ENCODE peak calls at places on chromosomes 3 and 15, in ten cellular contexts. V is hepatocyte, D is HCT116, S is endodermal cell, L is tibial artery, N is mucosa of descending colon, C is body of pancreas, W is lower lobe of right lung, M is neural progenitor cell, Z is fibroblast of lung. X is an unnamed sample. For H3K9me3, the result is how much of the 10 kb centered on the place peaks cover.

GRCh38 chr15:71752085-71752484 is 58.3 kb upstream of the NR2E3 start:
- DNase-seq in V (no peak), D (no peak), S (no peak), L (no peak), N (no peak), C (no peak), W (no peak), M (no peak), Z (no peak), X (no peak)

GRCh38 chr3:44729384-44729910 is at the start of gene ZNF501:
- DNase-seq in V (peak), D (no peak), S (peak), L (peak), N (peak), C (peak), W (peak), M (peak), Z (peak), X (peak)

GRCh38 chr15:99321477-99321876 is 70.2 kb downstream of the LRRC28 start:
- DNase-seq in V (no peak), D (no peak), S (no peak), L (no peak), N (no peak), C (no peak), W (no peak), M (no peak), Z (peak), X (no peak)

GRCh38 chr3:99578339-99578970 is 59.9 kb upstream of the COL8A1 start:
- DNase-seq in V (no peak), D (no peak), S (no peak), L (no peak), N (no peak), C (no peak), W (no peak), M (no peak), Z (peak), X (no peak)

GRCh38 chr15:62068071-62068786 is 1.5 kb downstream of the C2CD4A start:
- DNase-seq in V (peak), D (no peak), S (peak), L (peak), N (peak), C (peak), W (peak), M (peak), Z (peak), X (no peak)

GRCh38 chr15:100170280-100170654 is 171.5 kb downstream of the ADAMTS17 start:
- DNase-seq in V (no peak), D (no peak), S (peak), L (no peak), N (no peak), C (no peak), W (no peak), M (no peak), Z (no peak), X (no peak)

GRCh38 chr3:61663728-61664492 is 102.5 kb downstream of the PTPRG start:
- DNase-seq in V (peak), D (peak), S (peak), L (no peak), N (no peak), C (no peak), W (no peak), M (peak), Z (peak), X (peak)

GRCh38 chr3:48187579-48188265 is 495 bp downstream of the CDC25A start:
- DNase-seq in V (peak), D (no peak), S (peak), L (peak), N (peak), C (peak), W (peak), M (no peak), Z (peak), X (no peak)

GRCh38 chr3:179454887-179455286 is 3.6 kb upstream of the GNB4 start:
- DNase-seq in V (no peak), D (no peak), S (no peak), L (no peak), N (no peak), C (no peak), W (no peak), M (no peak), Z (peak), X (no peak)

GRCh38 chr15:82919231-82919886 is 33.2 kb downstream of the HOMER2 start:
- DNase-seq in V (peak), D (no peak), S (no peak), L (peak), N (peak), C (peak), W (peak), M (no peak), Z (no peak), X (no peak)

GRCh38 chr15:70596354-70597055 is 166.9 kb downstream of the UACA start:
- DNase-seq in V (peak), D (peak), S (peak), L (no peak), N (no peak), C (no peak), W (no peak), M (no peak), Z (peak), X (no peak)

GRCh38 chr15:98853161-98853560 is 154.4 kb downstream of the PGPEP1L start:
- DNase-seq in V (peak), D (peak), S (peak), L (peak), N (peak), C (peak), W (peak), M (peak), Z (peak), X (no peak)

GRCh38 chr15:80931191-80931590 is 58.4 kb downstream of the MESD start:
- DNase-seq in V (no peak), D (no peak), S (no peak), L (no peak), N (no peak), C (no peak), W (no peak), M (no peak), Z (peak), X (no peak)

GRCh38 chr3:105647047-105647446 is 221.8 kb downstream of the CBLB start:
- DNase-seq in V (peak), D (peak), S (no peak), L (no peak), N (no peak), C (no peak), W (no peak), M (no peak), Z (peak), X (no peak)

GRCh38 chr15:26773485-26773877 is 615 bp upstream of the GABRB3 start:
- DNase-seq in V (peak), D (no peak), S (peak), L (no peak), N (no peak), C (no peak), W (no peak), M (peak), Z (no peak), X (no peak)

GRCh38 chr3:122975163-122975923 is 52.2 kb downstream of the SEMA5B start:
- DNase-seq in V (peak), D (no peak), S (peak), L (no peak), N (no peak), C (no peak), W (no peak), M (peak), Z (peak), X (no peak)

DNA sequence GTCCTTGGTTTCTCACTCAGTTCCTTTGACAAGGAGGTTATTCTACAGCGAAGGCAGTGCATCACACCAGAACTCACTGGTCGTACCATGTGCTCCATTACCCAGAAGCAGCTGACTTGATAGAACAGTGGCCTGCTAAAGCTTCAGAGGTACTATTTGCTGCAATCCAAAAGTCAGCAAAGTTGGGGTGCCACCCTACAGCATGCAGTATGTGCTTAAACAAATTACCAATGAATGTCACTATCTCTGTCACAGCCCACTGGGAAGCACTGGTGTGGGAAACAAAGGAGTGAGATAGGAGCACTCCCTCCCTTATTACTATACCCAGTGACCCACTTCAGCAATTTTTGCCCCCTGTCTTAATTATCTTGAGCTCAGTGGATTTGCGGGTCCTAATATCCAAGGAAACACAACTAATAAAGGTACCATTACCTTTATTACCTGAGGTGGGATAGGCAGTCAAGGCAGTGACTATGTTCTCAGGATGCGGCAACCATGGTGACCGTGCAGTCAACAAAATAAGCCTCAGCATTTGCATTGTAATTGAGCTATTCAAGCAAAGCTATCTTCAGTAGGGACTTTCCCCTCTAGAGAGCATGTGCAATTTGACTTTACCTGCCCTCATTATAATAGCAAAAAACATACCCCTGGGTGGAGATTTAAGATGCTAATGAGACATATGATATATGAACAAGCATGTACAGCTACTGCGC is 199.4 kb downstream of the OCA2 start:
- DNase-seq in V (no peak), D (no peak), S (no peak), L (no peak), N (no peak), C (no peak), W (no peak), M (no peak), Z (no peak), X (no peak)
- H3K9me3 ChIP-seq in V (under half), D (under half), S (under half), L (under half), N (half or more), C (under half), W (under half), M (under half), Z (under half), X (under half)

GRCh38 chr3:102571985-102572384 is 137.2 kb downstream of the ZPLD1 start:
- DNase-seq in V (no peak), D (no peak), S (no peak), L (no peak), N (no peak), C (no peak), W (no peak), M (no peak), Z (no peak), X (no peak)
- H3K9me3 ChIP-seq in V (under half), D (under half), S (under half), L (under half), N (under half), C (under half), W (under half), M (under half), Z (under half), X (under half)

GRCh38 chr3:149830902-149831301 is 17.9 kb downstream of the RNF13 start:
- DNase-seq in V (no peak), D (no peak), S (no peak), L (no peak), N (no peak), C (no peak), W (no peak), M (no peak), Z (no peak), X (no peak)

GRCh38 chr3:149828390-149828789 is 15.4 kb downstream of the RNF13 start:
- DNase-seq in V (no peak), D (no peak), S (no peak), L (no peak), N (no peak), C (no peak), W (no peak), M (no peak), Z (no peak), X (no peak)

GRCh38 chr3:149832086-149832485 is 19.1 kb downstream of the RNF13 start:
- DNase-seq in V (no peak), D (no peak), S (no peak), L (no peak), N (no peak), C (no peak), W (no peak), M (no peak), Z (peak), X (no peak)

GRCh38 chr3:149831321-149831720 is 18.3 kb downstream of the RNF13 start:
- DNase-seq in V (no peak), D (no peak), S (no peak), L (no peak), N (no peak), C (no peak), W (no peak), M (no peak), Z (no peak), X (no peak)

GRCh38 chr3:149833241-149833640 is 20.2 kb downstream of the RNF13 start:
- DNase-seq in V (no peak), D (no peak), S (no peak), L (no peak), N (no peak), C (no peak), W (no peak), M (no peak), Z (no peak), X (no peak)
- H3K9me3 ChIP-seq in V (under half), D (under half), S (half or more), L (under half), N (half or more), C (under half), W (under half), M (under half), Z (under half), X (under half)

GRCh38 chr3:31653464-31653863 is 120.7 kb downstream of the STT3B start:
- DNase-seq in V (no peak), D (no peak), S (no peak), L (no peak), N (no peak), C (no peak), W (no peak), M (no peak), Z (no peak), X (no peak)

GRCh38 chr3:31648286-31648968 is 115.7 kb downstream of the STT3B start:
- DNase-seq in V (no peak), D (no peak), S (no peak), L (peak), N (no peak), C (no peak), W (no peak), M (no peak), Z (no peak), X (no peak)

GRCh38 chr3:31654998-31655397 is 122.3 kb downstream of the STT3B start:
- DNase-seq in V (no peak), D (no peak), S (no peak), L (no peak), N (no peak), C (no peak), W (no peak), M (no peak), Z (no peak), X (no peak)

DNA sequence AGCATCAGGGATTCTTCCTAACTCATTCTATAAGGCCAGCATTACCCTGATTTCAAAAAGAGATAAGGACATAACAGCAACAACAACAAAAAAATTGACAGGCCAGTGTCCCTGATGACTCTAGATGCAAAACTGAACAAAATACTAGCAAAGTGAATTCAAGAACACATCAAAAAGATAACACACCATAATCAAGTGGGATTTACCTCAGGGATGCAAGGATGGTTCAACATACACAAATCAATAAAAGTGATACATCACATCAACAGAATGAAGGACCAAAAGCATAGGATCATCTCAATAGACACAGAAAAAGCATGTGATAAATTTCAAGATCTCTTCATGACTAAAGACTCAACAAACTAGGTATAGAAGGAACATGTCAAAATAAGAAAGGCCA is 119.6 kb downstream of the STT3B start:
- DNase-seq in V (no peak), D (no peak), S (no peak), L (no peak), N (no peak), C (no peak), W (no peak), M (no peak), Z (no peak), X (no peak)
- H3K9me3 ChIP-seq in V (half or more), D (under half), S (half or more), L (half or more), N (half or more), C (under half), W (half or more), M (under half), Z (under half), X (under half)

GRCh38 chr15:74742422-74742821 is 6.2 kb upstream of the CYP1A2 start:
- DNase-seq in V (no peak), D (no peak), S (no peak), L (no peak), N (no peak), C (no peak), W (no peak), M (no peak), Z (no peak), X (no peak)
- H3K9me3 ChIP-seq in V (under half), D (under half), S (under half), L (under half), N (under half), C (under half), W (under half), M (under half), Z (under half), X (under half)

GRCh38 chr15:20272422-20273184 is 269.0 kb downstream of the GOLGA6L6 start:
- DNase-seq in V (no peak), D (no peak), S (no peak), L (no peak), N (peak), C (no peak), W (no peak), M (no peak), Z (no peak), X (no peak)
- H3K9me3 ChIP-seq in V (half or more), D (under half), S (half or more), L (under half), N (half or more), C (under half), W (under half), M (half or more), Z (under half), X (under half)

DNA sequence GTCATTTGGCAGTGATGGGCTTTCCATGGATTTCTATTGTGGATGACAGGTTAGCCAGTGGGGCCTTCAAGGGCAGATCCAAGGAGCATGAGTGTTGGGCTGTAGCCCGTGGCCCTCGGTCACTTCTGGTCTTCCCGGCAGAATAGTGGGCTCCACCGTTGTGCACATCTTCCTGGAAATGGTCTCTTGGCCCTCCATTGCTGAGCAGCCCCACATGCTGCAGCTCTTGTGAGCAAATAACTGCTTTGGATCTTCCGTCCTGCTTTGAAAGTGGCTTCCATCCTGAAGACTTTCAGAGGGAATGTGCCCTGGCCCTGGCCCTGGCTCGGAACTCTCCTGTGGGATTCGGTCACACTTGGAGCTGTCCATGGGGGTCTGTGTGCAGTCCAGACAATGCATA is 102.8 kb downstream of the SNRPN start:
- DNase-seq in V (no peak), D (no peak), S (peak), L (peak), N (no peak), C (no peak), W (peak), M (no peak), Z (no peak), X (no peak)
- H3K9me3 ChIP-seq in V (half or more), D (half or more), S (half or more), L (half or more), N (half or more), C (under half), W (half or more), M (under half), Z (under half), X (under half)

DNA sequence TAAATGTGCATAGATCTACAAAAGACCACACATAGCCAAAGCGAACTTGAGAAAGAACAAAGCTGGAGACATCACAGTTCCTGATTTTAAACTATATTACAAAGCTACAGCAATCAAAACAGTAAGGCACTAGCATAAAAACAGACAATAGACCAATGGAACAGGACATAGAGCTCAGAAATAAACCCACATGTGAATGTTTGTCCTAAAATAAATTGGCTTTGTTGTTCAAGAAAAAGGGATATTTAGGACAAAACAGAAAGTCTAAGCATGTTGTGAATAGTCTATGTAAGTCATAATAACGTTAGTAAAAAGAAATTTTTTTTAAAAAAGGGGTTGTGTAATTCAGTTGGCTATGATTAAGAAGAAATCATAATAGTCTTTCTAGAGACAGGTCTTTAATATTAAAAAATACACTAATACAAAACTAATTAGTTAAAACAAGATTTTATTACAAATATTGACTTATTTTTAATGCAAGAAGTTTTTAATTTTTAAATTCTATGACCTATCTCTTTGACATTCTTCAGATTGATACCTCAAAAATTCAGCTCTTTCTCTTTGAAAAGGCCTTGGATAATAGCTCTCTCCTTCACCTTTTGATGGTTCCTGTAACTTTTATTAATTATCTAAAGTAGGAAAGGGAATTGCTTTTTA is 11.6 kb downstream of the TMEM212 start:
- DNase-seq in V (no peak), D (peak), S (no peak), L (no peak), N (no peak), C (no peak), W (no peak), M (peak), Z (no peak), X (no peak)
- H3K9me3 ChIP-seq in V (under half), D (under half), S (half or more), L (under half), N (under half), C (under half), W (under half), M (under half), Z (under half), X (under half)

DNA sequence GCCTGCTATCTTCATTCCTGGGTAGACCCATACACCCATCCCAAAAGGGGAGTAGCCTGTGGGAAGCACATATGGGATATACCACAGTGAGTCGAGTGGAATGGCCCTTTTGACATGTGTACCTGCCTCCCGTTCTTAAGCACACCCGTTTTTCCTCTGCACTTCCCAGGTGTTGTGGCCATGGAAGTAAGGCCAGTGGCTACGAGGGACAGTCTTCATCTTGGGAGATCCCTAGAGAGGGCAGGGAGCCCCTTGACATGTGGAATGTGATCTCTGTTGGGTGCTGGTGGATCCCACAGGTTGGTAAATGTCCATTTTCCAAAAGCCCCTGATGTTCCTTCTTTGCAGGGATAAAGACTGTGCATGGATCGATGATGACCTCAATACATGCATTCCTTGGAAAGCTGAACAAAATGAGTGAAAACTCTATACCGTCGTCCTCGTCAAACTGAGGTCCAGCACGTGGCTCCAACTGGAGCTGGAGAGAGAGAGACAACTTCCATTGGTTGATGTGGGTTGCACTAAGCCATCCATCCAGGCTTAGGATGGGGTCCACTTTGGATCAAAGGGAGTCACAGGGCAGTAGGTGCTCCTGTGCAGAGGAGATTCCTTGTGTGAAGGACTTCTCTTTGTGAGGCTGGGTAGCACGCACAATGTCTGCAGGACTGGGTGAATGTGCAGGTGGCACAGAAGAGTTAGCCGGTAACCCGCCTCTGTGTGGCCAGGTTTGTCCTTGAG is 136.8 kb downstream of the SNRPN start:
- DNase-seq in V (no peak), D (no peak), S (peak), L (no peak), N (no peak), C (no peak), W (no peak), M (no peak), Z (no peak), X (no peak)
- H3K9me3 ChIP-seq in V (under half), D (half or more), S (under half), L (half or more), N (half or more), C (under half), W (half or more), M (under half), Z (under half), X (under half)

GRCh38 chr15:87902772-87903388 is 353.7 kb downstream of the NTRK3 start:
- DNase-seq in V (no peak), D (no peak), S (no peak), L (peak), N (no peak), C (no peak), W (no peak), M (no peak), Z (no peak), X (no peak)
- H3K9me3 ChIP-seq in V (under half), D (under half), S (under half), L (under half), N (under half), C (under half), W (under half), M (under half), Z (under half), X (under half)

X was measured in iPS DF 6.9.